ENCODE peak calls at places on chromosomes 2 and 18, in four cellular contexts. One of them, this sample, is unnamed.

GRCh38 chr2:189552334-189552990 is 28.1 kb downstream of the SLC40A1 start:
- DNase-seq in coronary artery: no peak
- DNase-seq in Karpas-422: no peak
- DNase-seq in left lung: no peak
- DNase-seq in this sample: no peak

GRCh38 chr2:30450025-30450424 is 3.0 kb downstream of the LCLAT1 start:
- DNase-seq in coronary artery: no peak
- DNase-seq in left lung: no peak
- DNase-seq in Karpas-422: no peak
- DNase-seq in this sample: no peak

GRCh38 chr2:230439590-230439989 is 23.6 kb downstream of the SP100 start:
- DNase-seq in Karpas-422: peak; percentile 60
- DNase-seq in coronary artery: no peak
- DNase-seq in left lung: no peak
- DNase-seq in this sample: no peak

GRCh38 chr2:119243621-119244020 is 20.0 kb downstream of the STEAP3 start:
- DNase-seq in left lung: peak; percentile 31
- DNase-seq in coronary artery: no peak
- DNase-seq in Karpas-422: no peak
- DNase-seq in this sample: no peak

GRCh38 chr2:85523062-85523905 is 15.7 kb upstream of the MAT2A start:
- DNase-seq in coronary artery: no peak
- DNase-seq in left lung: no peak
- DNase-seq in Karpas-422: no peak
- DNase-seq in this sample: no peak

GRCh38 chr2:9497017-9497416 is 22.7 kb downstream of the IAH1 start:
- DNase-seq in coronary artery: no peak
- DNase-seq in left lung: no peak
- DNase-seq in Karpas-422: no peak
- DNase-seq in this sample: no peak

GRCh38 chr2:237581326-237581725 is 9.2 kb downstream of the RAB17 start:
- DNase-seq in Karpas-422: no peak
- DNase-seq in left lung: no peak
- DNase-seq in coronary artery: no peak
- DNase-seq in this sample: no peak

GRCh38 chr2:12612168-12612567 is 104.6 kb upstream of the TRIB2 start:
- DNase-seq in coronary artery: no peak
- DNase-seq in left lung: no peak
- DNase-seq in Karpas-422: no peak
- DNase-seq in this sample: no peak

GRCh38 chr2:216115224-216115582 is 6.1 kb downstream of the XRCC5 start:
- DNase-seq in coronary artery: no peak
- DNase-seq in Karpas-422: no peak
- DNase-seq in left lung: no peak
- DNase-seq in this sample: no peak

GRCh38 chr18:55658598-55658997 is 70.6 kb upstream of the TCF4 start:
- DNase-seq in left lung: no peak
- DNase-seq in coronary artery: no peak
- DNase-seq in Karpas-422: no peak
- DNase-seq in this sample: no peak
- H3K4me3 ChIP-seq in left lung: no peak overlapping the region
- H3K4me3 ChIP-seq in coronary artery: no peak overlapping the region
- H3K4me3 ChIP-seq in Karpas-422: no peak overlapping the region
- H3K4me3 ChIP-seq in this sample: no peak overlapping the region

DNA sequence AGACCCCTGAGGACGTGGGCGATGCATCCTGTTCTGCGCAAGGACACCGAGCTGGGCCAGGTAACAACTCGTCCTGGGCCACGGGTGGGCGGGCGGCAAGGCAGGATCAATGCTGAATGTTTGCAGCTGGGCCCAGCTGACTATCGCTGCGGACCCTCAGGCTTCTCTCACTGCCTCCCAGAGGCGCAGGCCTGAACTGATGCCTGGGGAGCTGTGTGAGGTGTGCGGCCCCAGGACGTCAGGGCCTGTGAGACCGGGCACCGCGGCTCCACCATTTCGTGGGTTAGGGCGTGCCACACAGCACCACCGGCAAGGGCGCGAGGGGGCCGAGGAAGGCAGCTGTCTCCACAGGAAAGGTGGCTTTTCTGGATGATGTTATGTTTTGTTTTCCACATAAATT is 307.4 kb downstream of the NDUFA10 start:
- DNase-seq in Karpas-422: no peak
- DNase-seq in coronary artery: peak; percentile 55
- DNase-seq in left lung: no peak
- DNase-seq in this sample: no peak
- H3K4me3 ChIP-seq in Karpas-422: no peak overlapping the region
- H3K4me3 ChIP-seq in coronary artery: no peak overlapping the region
- H3K4me3 ChIP-seq in left lung: no peak overlapping the region
- H3K4me3 ChIP-seq in this sample: no peak overlapping the region

GRCh38 chr18:11850821-11851155 is 425 bp upstream of the CHMP1B start:
- DNase-seq in Karpas-422: no peak
- DNase-seq in coronary artery: no peak
- DNase-seq in left lung: no peak
- DNase-seq in this sample: no peak

GRCh38 chr18:11847811-11848210 is 3.4 kb upstream of the CHMP1B start:
- DNase-seq in coronary artery: no peak
- DNase-seq in left lung: no peak
- DNase-seq in Karpas-422: no peak
- DNase-seq in this sample: no peak

GRCh38 chr18:11851156-11852047 is at the start of gene CHMP1B:
- DNase-seq in Karpas-422: peak; percentile 99
- DNase-seq in coronary artery: peak; percentile 99
- DNase-seq in left lung: peak; percentile 98
- DNase-seq in this sample: peak; percentile 80

GRCh38 chr18:11849845-11850747 is 1.1 kb upstream of the CHMP1B start:
- DNase-seq in left lung: peak; percentile 79
- DNase-seq in Karpas-422: peak; percentile 66
- DNase-seq in coronary artery: peak; percentile 95
- DNase-seq in this sample: peak; percentile 57

GRCh38 chr18:11849279-11849678 is 1.9 kb upstream of the CHMP1B start:
- DNase-seq in left lung: no peak
- DNase-seq in coronary artery: no peak
- DNase-seq in Karpas-422: no peak
- DNase-seq in this sample: no peak
- H3K4me3 ChIP-seq in left lung: no peak overlapping the region
- H3K4me3 ChIP-seq in coronary artery: no peak overlapping the region
- H3K4me3 ChIP-seq in Karpas-422: no peak overlapping the region
- H3K4me3 ChIP-seq in this sample: no peak overlapping the region

DNA sequence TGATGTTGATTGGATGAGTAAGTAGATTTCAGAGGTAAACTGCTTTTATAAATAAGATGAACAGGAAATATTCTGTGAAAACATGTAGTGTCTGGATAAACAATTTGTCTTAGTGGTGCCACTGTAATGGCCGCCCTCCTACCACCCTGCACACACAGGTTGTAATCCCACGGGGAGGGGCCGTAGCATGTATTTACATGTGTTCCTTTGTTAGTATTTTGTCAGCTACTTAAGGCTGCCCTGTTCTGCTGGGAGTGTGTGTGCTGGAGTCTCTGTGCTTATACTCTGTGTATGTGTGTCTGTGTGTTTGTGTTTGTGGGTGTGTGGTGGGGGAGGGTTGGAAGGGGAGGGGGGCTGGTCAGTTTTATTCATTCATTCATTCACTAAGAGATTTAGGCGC is 5.1 kb downstream of the TSHZ1 start:
- DNase-seq in Karpas-422: no peak
- DNase-seq in coronary artery: no peak
- DNase-seq in left lung: no peak
- DNase-seq in this sample: no peak
- H3K4me3 ChIP-seq in Karpas-422: no peak overlapping the region
- H3K4me3 ChIP-seq in coronary artery: no peak overlapping the region
- H3K4me3 ChIP-seq in left lung: no peak overlapping the region
- H3K4me3 ChIP-seq in this sample: no peak overlapping the region

GRCh38 chr2:100320547-100321180 is 1.6 kb downstream of the LONRF2 start:
- DNase-seq in Karpas-422: no peak
- DNase-seq in left lung: no peak
- DNase-seq in coronary artery: no peak
- DNase-seq in this sample: no peak
- H3K4me3 ChIP-seq in Karpas-422: no peak overlapping the region
- H3K4me3 ChIP-seq in left lung: peak overlapping the region; percentile 44
- H3K4me3 ChIP-seq in coronary artery: peak overlapping the region; percentile 75
- H3K4me3 ChIP-seq in this sample: no peak overlapping the region

DNA sequence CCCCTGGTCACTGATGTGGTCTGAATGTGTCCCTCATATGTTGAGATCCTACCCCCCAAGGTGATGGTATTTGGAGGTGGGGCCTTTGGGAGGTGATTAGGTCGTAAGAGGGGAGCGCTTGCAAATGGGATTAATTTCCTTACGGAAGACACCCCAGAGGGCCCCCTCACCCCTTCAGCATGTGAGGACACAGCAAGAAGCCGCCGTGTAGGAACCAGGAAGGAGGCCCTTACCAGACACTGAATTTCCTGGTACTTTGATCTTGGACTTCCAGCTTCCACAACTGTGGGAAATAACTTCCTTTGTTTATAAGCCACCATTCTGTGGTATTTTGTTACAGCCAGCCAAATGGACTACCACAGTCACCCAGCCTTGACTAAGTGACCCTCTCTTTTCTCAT is 35.9 kb downstream of the NCK2 start:
- DNase-seq in Karpas-422: no peak
- DNase-seq in left lung: no peak
- DNase-seq in coronary artery: no peak
- DNase-seq in this sample: no peak
- H3K4me3 ChIP-seq in Karpas-422: no peak overlapping the region
- H3K4me3 ChIP-seq in left lung: no peak overlapping the region
- H3K4me3 ChIP-seq in coronary artery: no peak overlapping the region
- H3K4me3 ChIP-seq in this sample: no peak overlapping the region

GRCh38 chr2:233064526-233065199 is 4.5 kb downstream of the INPP5D start:
- DNase-seq in left lung: no peak
- DNase-seq in coronary artery: peak; percentile 40
- DNase-seq in Karpas-422: no peak
- DNase-seq in this sample: no peak
- H3K4me3 ChIP-seq in left lung: no peak overlapping the region
- H3K4me3 ChIP-seq in coronary artery: no peak overlapping the region
- H3K4me3 ChIP-seq in Karpas-422: no peak overlapping the region
- H3K4me3 ChIP-seq in this sample: no peak overlapping the region

This sample was measured in AG09309.